ENCODE peak calls at places on chromosome 21, in eight cellular contexts. Q is dorsolateral prefrontal cortex, E is fibroblast of lung, W is stomach, A is IMR-90, L is AG10803, K is cardiac muscle cell, H is pancreas. I is an unnamed sample.

GRCh38 chr21:15631342-15631741 is 98.4 kb upstream of the USP25 start:
- DNase-seq in Q (no peak), E (peak), W (no peak), A (peak), L (peak), K (no peak), H (no peak), I (peak)

GRCh38 chr21:27464643-27465042 is 497.8 kb upstream of the ADAMTS5 start:
- DNase-seq in Q (no peak), E (no peak), W (no peak), A (no peak), L (peak), K (no peak), H (no peak), I (peak)

GRCh38 chr21:27045281-27045985 is 78.5 kb upstream of the ADAMTS5 start:
- DNase-seq in Q (no peak), E (peak), W (no peak), A (no peak), L (peak), K (no peak), H (no peak), I (peak)

GRCh38 chr21:17752171-17752570 is 67.0 kb downstream of the C21orf91 start:
- DNase-seq in Q (no peak), E (no peak), W (no peak), A (no peak), L (no peak), K (no peak), H (no peak), I (no peak)

GRCh38 chr21:20739421-20739820 is 258.8 kb upstream of the NCAM2 start:
- DNase-seq in Q (no peak), E (no peak), W (no peak), A (no peak), L (no peak), K (no peak), H (no peak), I (no peak)

GRCh38 chr21:21460979-21461378 is 462.8 kb downstream of the NCAM2 start:
- DNase-seq in Q (no peak), E (no peak), W (no peak), A (no peak), L (no peak), K (no peak), H (no peak), I (no peak)

GRCh38 chr21:17446737-17447136 is 66.1 kb upstream of the CXADR start:
- DNase-seq in Q (no peak), E (no peak), W (no peak), A (no peak), L (no peak), K (no peak), H (no peak), I (no peak)

GRCh38 chr21:29196664-29197052 is 66.2 kb downstream of the MAP3K7CL start:
- DNase-seq in Q (no peak), E (no peak), W (no peak), A (peak), L (no peak), K (no peak), H (no peak), I (no peak)

GRCh38 chr21:36992671-36993070 is 13.8 kb upstream of the RIPPLY3 start:
- DNase-seq in Q (no peak), E (no peak), W (peak), A (no peak), L (no peak), K (no peak), H (no peak), I (no peak)

GRCh38 chr21:36990508-36991205 is 15.8 kb upstream of the RIPPLY3 start:
- DNase-seq in Q (no peak), E (no peak), W (no peak), A (no peak), L (no peak), K (no peak), H (no peak), I (no peak)

GRCh38 chr21:36999131-36999898 is 7.2 kb upstream of the RIPPLY3 start:
- DNase-seq in Q (no peak), E (no peak), W (no peak), A (no peak), L (no peak), K (no peak), H (no peak), I (no peak)

GRCh38 chr21:36989699-36990507 is 16.6 kb upstream of the RIPPLY3 start:
- DNase-seq in Q (peak), E (peak), W (peak), A (peak), L (peak), K (peak), H (peak), I (peak)

GRCh38 chr21:36994501-36995189 is 11.9 kb upstream of the RIPPLY3 start:
- DNase-seq in Q (no peak), E (peak), W (no peak), A (no peak), L (no peak), K (no peak), H (no peak), I (no peak)
- TF ChIP-seq CTCF in Q (no peak), E (peak), W (no peak), A (peak), L (no peak), K (peak), H (no peak), I (no peak)

GRCh38 chr21:44706026-44706705 is 5.2 kb downstream of the TSPEAR start:
- DNase-seq in Q (no peak), E (no peak), W (peak), A (no peak), L (no peak), K (no peak), H (no peak), I (no peak)

GRCh38 chr21:44708213-44708865 is 3.0 kb downstream of the TSPEAR start:
- DNase-seq in Q (no peak), E (no peak), W (peak), A (no peak), L (no peak), K (no peak), H (no peak), I (no peak)

GRCh38 chr21:44708866-44709425 is 2.4 kb downstream of the TSPEAR start:
- DNase-seq in Q (no peak), E (no peak), W (peak), A (no peak), L (no peak), K (no peak), H (no peak), I (no peak)

GRCh38 chr21:44704636-44705001 is 6.8 kb downstream of the TSPEAR start:
- DNase-seq in Q (no peak), E (no peak), W (no peak), A (no peak), L (no peak), K (no peak), H (no peak), I (no peak)

DNA sequence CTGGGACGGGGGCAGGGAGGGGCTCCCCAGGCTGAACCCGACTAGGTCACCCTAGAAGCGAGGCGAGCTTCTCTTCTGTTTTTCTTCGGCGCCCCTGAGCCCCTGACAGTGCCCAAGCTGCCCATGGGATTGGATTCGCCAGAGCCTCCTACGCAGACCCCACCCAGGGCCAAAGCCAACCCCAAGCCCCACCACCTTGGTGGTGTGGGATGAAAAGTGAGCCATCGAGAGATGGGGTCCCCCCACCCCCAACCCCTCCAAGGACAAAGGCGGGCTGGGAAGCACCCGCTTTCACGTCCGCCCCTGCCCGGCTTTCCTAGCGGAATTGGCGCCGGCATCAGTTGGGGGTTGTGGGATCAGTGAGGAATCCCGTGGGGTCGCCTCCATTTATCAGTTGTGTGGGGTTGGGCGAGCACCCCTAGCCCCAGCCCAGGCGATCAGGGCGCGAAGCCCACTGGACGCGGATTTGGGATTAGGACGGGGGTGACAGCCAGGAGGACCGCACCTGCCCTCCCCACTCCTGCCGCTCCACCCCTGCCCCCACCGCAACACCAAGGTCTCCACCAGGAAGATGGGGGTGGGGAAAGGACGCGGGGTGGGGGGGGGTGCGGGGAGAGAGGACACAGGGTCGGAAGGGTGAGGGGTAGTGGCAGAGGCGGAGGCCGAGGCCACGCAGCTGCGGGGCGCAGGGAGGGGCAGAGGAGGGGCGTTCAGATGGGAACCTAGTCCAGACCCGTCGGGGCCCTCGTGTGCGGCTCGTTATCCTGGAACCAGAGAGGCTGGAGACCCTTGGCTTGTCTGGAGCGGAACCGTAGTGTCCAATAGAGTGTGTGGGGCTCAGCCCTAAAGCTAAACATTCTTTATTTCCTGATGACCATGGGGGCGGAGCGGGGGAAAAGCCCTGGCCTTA is 4.4 kb downstream of the TSPEAR start:
- DNase-seq in Q (no peak), E (no peak), W (peak), A (no peak), L (no peak), K (no peak), H (no peak), I (no peak)
- H3K4me3 ChIP-seq in Q (no peak), E (no peak), W (no peak), A (no peak), L (no peak), K (no peak), H (no peak), I (no peak)

DNA sequence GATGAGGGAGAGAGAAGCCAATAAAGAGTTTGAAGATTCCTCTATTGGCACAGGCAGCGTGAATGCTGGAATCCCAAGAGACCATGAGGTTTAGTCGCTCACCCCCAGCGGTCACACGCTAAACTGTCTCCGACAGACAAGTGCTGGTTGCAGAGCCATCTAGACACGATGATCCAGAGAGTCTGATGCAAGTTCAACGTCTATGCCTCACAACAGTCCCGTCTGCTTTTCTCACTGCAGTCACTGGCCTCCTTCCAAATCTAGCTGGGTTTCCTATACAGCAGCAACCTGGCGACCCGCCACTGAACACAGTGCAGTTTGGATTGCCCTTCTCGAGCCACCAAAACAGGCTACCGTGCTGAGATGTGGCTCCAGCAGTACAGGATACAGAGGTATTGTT is 98.6 kb upstream of the KRTAP19-8 start:
- DNase-seq in Q (no peak), E (peak), W (no peak), A (peak), L (peak), K (no peak), H (no peak), I (no peak)
- TF ChIP-seq CTCF in Q (no peak), E (peak), W (no peak), A (no peak), L (no peak), K (peak), H (no peak), I (no peak)

DNA sequence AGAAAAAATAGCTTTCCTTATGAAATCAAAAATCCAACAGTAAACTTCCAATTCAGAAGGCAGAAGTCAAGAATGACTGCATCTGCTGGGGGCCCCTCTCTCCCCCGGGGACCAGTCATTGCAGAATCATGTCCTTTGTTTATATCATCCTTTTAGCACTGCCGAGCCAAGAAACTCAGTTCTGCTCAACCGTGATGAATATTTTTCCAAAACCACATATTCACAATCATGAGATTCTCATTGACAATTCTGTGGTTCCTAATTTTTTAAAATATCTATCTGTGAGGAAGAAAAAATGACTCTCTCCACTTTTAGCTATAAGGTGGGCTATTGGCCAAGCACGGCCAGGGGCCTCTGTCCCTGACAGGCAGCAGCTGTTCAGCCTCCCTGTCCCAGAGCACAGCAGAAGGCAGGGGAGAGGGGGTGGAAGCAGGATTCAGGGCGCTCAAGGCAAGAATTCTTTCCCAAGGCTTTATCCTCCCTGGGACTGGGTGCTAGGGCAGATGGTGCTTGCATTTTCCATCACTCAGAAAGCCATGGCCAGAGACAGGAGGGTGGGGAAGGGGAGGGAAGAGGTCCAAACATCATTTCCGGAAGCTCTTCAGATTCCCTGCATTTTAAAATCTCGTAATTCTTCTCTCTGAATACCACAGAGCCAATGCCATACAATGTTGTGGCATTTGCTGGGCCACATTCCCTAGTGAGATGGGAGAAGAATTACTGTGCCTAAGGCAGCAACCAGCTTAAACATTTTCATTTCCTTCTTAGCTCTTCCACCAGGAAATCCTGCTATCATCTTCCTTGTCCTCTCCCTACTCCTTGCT is 60.5 kb downstream of the KCNJ6 start:
- DNase-seq in Q (no peak), E (peak), W (no peak), A (peak), L (peak), K (no peak), H (no peak), I (peak)
- H3K4me3 ChIP-seq in Q (no peak), E (no peak), W (no peak), A (peak), L (peak), K (no peak), H (no peak), I (no peak)

GRCh38 chr21:44377201-44377921 is 23.9 kb downstream of the TRPM2 start:
- DNase-seq in Q (no peak), E (no peak), W (no peak), A (no peak), L (no peak), K (peak), H (no peak), I (no peak)
- TF ChIP-seq CTCF in Q (no peak), E (no peak), W (no peak), A (no peak), L (no peak), K (no peak), H (no peak), I (no peak)

DNA sequence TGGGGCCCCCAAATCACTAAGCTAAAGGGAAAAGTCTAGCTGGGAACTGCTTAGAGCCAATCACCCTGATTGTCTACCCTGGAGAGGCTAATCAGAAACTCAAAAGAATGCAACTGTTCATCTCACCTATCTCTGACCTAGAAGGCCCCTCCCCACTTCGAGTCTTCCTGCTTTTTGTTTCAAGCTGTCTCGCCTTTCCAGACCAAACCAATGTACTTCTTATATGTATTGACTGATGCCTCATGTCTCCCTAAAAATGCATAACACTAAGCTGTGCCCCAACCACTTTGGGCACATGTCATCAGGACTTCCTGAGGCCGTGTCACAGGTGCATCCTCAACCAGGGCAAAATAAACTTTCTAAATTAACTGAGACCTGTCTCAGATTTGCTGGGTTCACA is 209.5 kb downstream of the APP start:
- DNase-seq in Q (no peak), E (no peak), W (no peak), A (no peak), L (no peak), K (no peak), H (no peak), I (no peak)
- H3K4me3 ChIP-seq in Q (no peak), E (no peak), W (no peak), A (no peak), L (no peak), K (no peak), H (no peak), I (no peak)

GRCh38 chr21:46210378-46211136 is 18.0 kb downstream of the LSS start:
- DNase-seq in Q (peak), E (no peak), W (no peak), A (no peak), L (no peak), K (no peak), H (no peak), I (no peak)
- TF ChIP-seq CTCF in Q (no peak), E (no peak), W (no peak), A (no peak), L (no peak), K (no peak), H (no peak), I (peak)

GRCh38 chr21:41315726-41316125 is 875 bp upstream of the FAM3B start:
- DNase-seq in Q (no peak), E (no peak), W (no peak), A (no peak), L (no peak), K (no peak), H (no peak), I (no peak)
- H3K4me3 ChIP-seq in Q (no peak), E (no peak), W (peak), A (no peak), L (no peak), K (no peak), H (peak), I (no peak)

GRCh38 chr21:38492002-38492401 is 6.3 kb downstream of the ERG start:
- DNase-seq in Q (no peak), E (no peak), W (no peak), A (no peak), L (no peak), K (no peak), H (no peak), I (no peak)
- TF ChIP-seq CTCF in Q (no peak), E (no peak), W (no peak), A (no peak), L (no peak), K (no peak), H (no peak), I (no peak)

I was measured in fibroblast of villous mesenchyme.